ENCODE peak calls at places on chromosomes 5 and 9, in nine cellular contexts. One of them, this sample, is unnamed.
A peak's percentile ranks its signal among the peaks of the same experiment; 100 is the strongest.

GRCh38 chr5:107277485-107278040 is 393.2 kb downstream of the EFNA5 start:
- DNase-seq in endothelial cell: no peak
- DNase-seq in hypothalamus: no peak
- DNase-seq in GM04504: peak; percentile 33
- DNase-seq in left ventricle myocardium superior: no peak
- DNase-seq in heart right ventricle: no peak
- DNase-seq in neuronal stem cell: no peak
- DNase-seq in IMR-90: no peak
- DNase-seq in stimulated activated CD4-positive, alpha-beta T cell treated with anti-CD3 and anti-CD28 coated beads, Interleukin-4, amount 100 ng/mL, for 48 hours: no peak
- DNase-seq in this sample: no peak

GRCh38 chr5:174172104-174172965 is 126.8 kb downstream of the NSG2 start:
- DNase-seq in IMR-90: no peak
- DNase-seq in GM04504: no peak
- DNase-seq in endothelial cell: no peak
- DNase-seq in stimulated activated CD4-positive, alpha-beta T cell treated with anti-CD3 and anti-CD28 coated beads, Interleukin-4, amount 100 ng/mL, for 48 hours: no peak
- DNase-seq in hypothalamus: peak; percentile 63
- DNase-seq in heart right ventricle: no peak
- DNase-seq in left ventricle myocardium superior: no peak
- DNase-seq in neuronal stem cell: peak; percentile 79
- DNase-seq in this sample: no peak

GRCh38 chr9:137319434-137319975 is 17.4 kb upstream of the NRARP start:
- DNase-seq in stimulated activated CD4-positive, alpha-beta T cell treated with anti-CD3 and anti-CD28 coated beads, Interleukin-4, amount 100 ng/mL, for 48 hours: no peak
- DNase-seq in left ventricle myocardium superior: peak; percentile 29
- DNase-seq in hypothalamus: no peak
- DNase-seq in IMR-90: no peak
- DNase-seq in neuronal stem cell: no peak
- DNase-seq in heart right ventricle: no peak
- DNase-seq in endothelial cell: no peak
- DNase-seq in GM04504: no peak
- DNase-seq in this sample: no peak

GRCh38 chr5:270340-270739 is 1.1 kb upstream of the PDCD6 start:
- DNase-seq in left ventricle myocardium superior: no peak
- DNase-seq in heart right ventricle: no peak
- DNase-seq in GM04504: no peak
- DNase-seq in stimulated activated CD4-positive, alpha-beta T cell treated with anti-CD3 and anti-CD28 coated beads, Interleukin-4, amount 100 ng/mL, for 48 hours: no peak
- DNase-seq in endothelial cell: no peak
- DNase-seq in neuronal stem cell: no peak
- DNase-seq in hypothalamus: no peak
- DNase-seq in IMR-90: no peak
- DNase-seq in this sample: no peak

GRCh38 chr9:134304712-134305111 is 21.5 kb upstream of the RXRA start:
- DNase-seq in hypothalamus: no peak
- DNase-seq in stimulated activated CD4-positive, alpha-beta T cell treated with anti-CD3 and anti-CD28 coated beads, Interleukin-4, amount 100 ng/mL, for 48 hours: no peak
- DNase-seq in heart right ventricle: no peak
- DNase-seq in GM04504: no peak
- DNase-seq in neuronal stem cell: no peak
- DNase-seq in endothelial cell: no peak
- DNase-seq in left ventricle myocardium superior: peak; percentile 6
- DNase-seq in IMR-90: no peak
- DNase-seq in this sample: no peak

GRCh38 chr9:69898714-69899209 is 78.1 kb downstream of the CFAP95 start:
- DNase-seq in endothelial cell: no peak
- DNase-seq in IMR-90: peak; percentile 92
- DNase-seq in stimulated activated CD4-positive, alpha-beta T cell treated with anti-CD3 and anti-CD28 coated beads, Interleukin-4, amount 100 ng/mL, for 48 hours: no peak
- DNase-seq in heart right ventricle: no peak
- DNase-seq in hypothalamus: no peak
- DNase-seq in left ventricle myocardium superior: no peak
- DNase-seq in neuronal stem cell: no peak
- DNase-seq in GM04504: peak; percentile 33
- DNase-seq in this sample: no peak

GRCh38 chr5:149792963-149793362 is 62.9 kb downstream of the PPARGC1B start:
- DNase-seq in hypothalamus: no peak
- DNase-seq in neuronal stem cell: no peak
- DNase-seq in GM04504: no peak
- DNase-seq in IMR-90: no peak
- DNase-seq in left ventricle myocardium superior: no peak
- DNase-seq in endothelial cell: no peak
- DNase-seq in stimulated activated CD4-positive, alpha-beta T cell treated with anti-CD3 and anti-CD28 coated beads, Interleukin-4, amount 100 ng/mL, for 48 hours: no peak
- DNase-seq in heart right ventricle: no peak
- DNase-seq in this sample: no peak

GRCh38 chr9:89872426-89872912 is 267.7 kb downstream of the GADD45G start:
- DNase-seq in heart right ventricle: no peak
- DNase-seq in neuronal stem cell: no peak
- DNase-seq in left ventricle myocardium superior: no peak
- DNase-seq in IMR-90: no peak
- DNase-seq in hypothalamus: no peak
- DNase-seq in GM04504: no peak
- DNase-seq in stimulated activated CD4-positive, alpha-beta T cell treated with anti-CD3 and anti-CD28 coated beads, Interleukin-4, amount 100 ng/mL, for 48 hours: no peak
- DNase-seq in endothelial cell: no peak
- DNase-seq in this sample: no peak

GRCh38 chr5:40834391-40834848 is 602 bp downstream of the RPL37 start:
- DNase-seq in GM04504: no peak
- DNase-seq in endothelial cell: no peak
- DNase-seq in neuronal stem cell: no peak
- DNase-seq in stimulated activated CD4-positive, alpha-beta T cell treated with anti-CD3 and anti-CD28 coated beads, Interleukin-4, amount 100 ng/mL, for 48 hours: no peak
- DNase-seq in left ventricle myocardium superior: no peak
- DNase-seq in heart right ventricle: no peak
- DNase-seq in IMR-90: peak; percentile 33
- DNase-seq in hypothalamus: no peak
- DNase-seq in this sample: no peak

GRCh38 chr5:170625221-170626165 is 121.7 kb downstream of the KCNIP1 start:
- DNase-seq in neuronal stem cell: no peak
- DNase-seq in endothelial cell: no peak
- DNase-seq in hypothalamus: no peak
- DNase-seq in heart right ventricle: no peak
- DNase-seq in GM04504: no peak
- DNase-seq in IMR-90: no peak
- DNase-seq in stimulated activated CD4-positive, alpha-beta T cell treated with anti-CD3 and anti-CD28 coated beads, Interleukin-4, amount 100 ng/mL, for 48 hours: no peak
- DNase-seq in left ventricle myocardium superior: no peak
- DNase-seq in this sample: no peak

GRCh38 chr9:98994226-98995058 is 50.7 kb downstream of the COL15A1 start:
- DNase-seq in endothelial cell: no peak
- DNase-seq in neuronal stem cell: no peak
- DNase-seq in left ventricle myocardium superior: no peak
- DNase-seq in hypothalamus: no peak
- DNase-seq in stimulated activated CD4-positive, alpha-beta T cell treated with anti-CD3 and anti-CD28 coated beads, Interleukin-4, amount 100 ng/mL, for 48 hours: no peak
- DNase-seq in GM04504: no peak
- DNase-seq in IMR-90: no peak
- DNase-seq in heart right ventricle: no peak
- DNase-seq in this sample: no peak

GRCh38 chr9:33435821-33436277 is 11.5 kb downstream of the AQP3 start:
- DNase-seq in GM04504: no peak
- DNase-seq in neuronal stem cell: no peak
- DNase-seq in stimulated activated CD4-positive, alpha-beta T cell treated with anti-CD3 and anti-CD28 coated beads, Interleukin-4, amount 100 ng/mL, for 48 hours: no peak
- DNase-seq in endothelial cell: no peak
- DNase-seq in heart right ventricle: no peak
- DNase-seq in left ventricle myocardium superior: no peak
- DNase-seq in hypothalamus: no peak
- DNase-seq in IMR-90: no peak
- DNase-seq in this sample: no peak

GRCh38 chr9:126532019-126532462 is 81.7 kb upstream of the LMX1B start:
- DNase-seq in left ventricle myocardium superior: peak; percentile 81
- DNase-seq in hypothalamus: no peak
- DNase-seq in IMR-90: no peak
- DNase-seq in endothelial cell: no peak
- DNase-seq in neuronal stem cell: no peak
- DNase-seq in GM04504: peak; percentile 33
- DNase-seq in stimulated activated CD4-positive, alpha-beta T cell treated with anti-CD3 and anti-CD28 coated beads, Interleukin-4, amount 100 ng/mL, for 48 hours: no peak
- DNase-seq in heart right ventricle: peak; percentile 46
- DNase-seq in this sample: no peak

GRCh38 chr5:136200761-136201160 is 7.8 kb upstream of the SMIM32 start:
- DNase-seq in stimulated activated CD4-positive, alpha-beta T cell treated with anti-CD3 and anti-CD28 coated beads, Interleukin-4, amount 100 ng/mL, for 48 hours: no peak
- DNase-seq in GM04504: no peak
- DNase-seq in IMR-90: no peak
- DNase-seq in endothelial cell: no peak
- DNase-seq in heart right ventricle: no peak
- DNase-seq in left ventricle myocardium superior: no peak
- DNase-seq in hypothalamus: no peak
- DNase-seq in neuronal stem cell: no peak
- DNase-seq in this sample: no peak

This sample was measured in GM12864.